ENCODE peak calls at places on chromosomes 3 and 15, in ten cellular contexts. W is GM13976, O is lower lobe of right lung, K is progenitor cell of endocrine pancreas, A is fibroblast of pulmonary artery, C is A549, F is GM12878, N is pancreas, P is RWPE1, E is neural crest cell. B is an unnamed sample.

GRCh38 chr15:74789171-74789627 is 7.3 kb downstream of the CSK start:
- DNase-seq in K (no peak), A (no peak), N (no peak), P (no peak), F (no peak), C (no peak), E (no peak), W (no peak), O (no peak), B (peak)

GRCh38 chr15:51289290-51289689 is 49.1 kb downstream of the CYP19A1 start:
- DNase-seq in K (no peak), O (no peak), A (no peak), W (no peak), C (no peak), N (no peak), P (no peak), E (no peak), F (no peak), B (no peak)

GRCh38 chr3:194944526-194944925 is 258.8 kb downstream of the FAM43A start:
- DNase-seq in P (no peak), K (no peak), N (no peak), F (no peak), A (no peak), C (no peak), E (no peak), O (no peak), W (no peak), B (no peak)

GRCh38 chr15:90845201-90845949 is 23.0 kb upstream of the FURIN start:
- DNase-seq in A (peak), W (peak), E (no peak), P (peak), C (peak), K (no peak), F (peak), O (no peak), N (no peak), B (peak)

GRCh38 chr3:187878776-187879524 is 133.7 kb upstream of the BCL6 start:
- DNase-seq in C (no peak), N (no peak), F (no peak), P (peak), W (no peak), E (no peak), A (peak), O (no peak), K (no peak), B (peak)

GRCh38 chr15:62903437-62903836 is 139.1 kb upstream of the TPM1 start:
- DNase-seq in C (no peak), E (no peak), K (no peak), A (no peak), W (no peak), F (no peak), P (no peak), O (no peak), N (no peak), B (no peak)

GRCh38 chr3:63413523-63413922 is 135.4 kb downstream of the SYNPR start:
- DNase-seq in C (no peak), F (no peak), N (no peak), P (no peak), O (no peak), E (no peak), K (no peak), W (no peak), A (no peak), B (no peak)

GRCh38 chr3:118380576-118380975 is 654.1 kb downstream of the IGSF11 start:
- DNase-seq in A (no peak), E (no peak), O (no peak), F (no peak), P (peak), N (no peak), C (no peak), W (no peak), K (no peak), B (peak)

GRCh38 chr3:99131876-99132275 is 230.4 kb upstream of the DCBLD2 start:
- DNase-seq in K (no peak), F (no peak), E (no peak), P (peak), A (peak), N (no peak), W (no peak), O (no peak), C (no peak), B (peak)

GRCh38 chr3:166488977-166489672 is 651.9 kb upstream of the BCHE start:
- DNase-seq in C (no peak), F (no peak), K (no peak), N (no peak), E (no peak), P (no peak), O (no peak), A (no peak), W (no peak), B (no peak)

GRCh38 chr3:2392981-2393380 is 294.3 kb downstream of the CNTN4 start:
- DNase-seq in A (no peak), O (no peak), N (no peak), F (no peak), P (no peak), K (no peak), E (no peak), C (no peak), W (no peak), B (no peak)

GRCh38 chr3:121153851-121154250 is 245.8 kb downstream of the STXBP5L start:
- DNase-seq in A (no peak), E (no peak), P (no peak), N (no peak), K (no peak), W (no peak), F (no peak), C (no peak), O (no peak), B (no peak)

GRCh38 chr3:102165367-102165766 is 269.4 kb upstream of the ZPLD1 start:
- DNase-seq in C (no peak), O (no peak), F (no peak), N (no peak), E (no peak), W (no peak), A (peak), K (no peak), P (no peak), B (peak)

GRCh38 chr3:97817965-97818364 is 3.8 kb upstream of the CRYBG3 start:
- DNase-seq in P (no peak), K (no peak), N (no peak), C (no peak), W (no peak), F (no peak), A (no peak), O (no peak), E (no peak), B (no peak)

GRCh38 chr3:11204697-11205397 is 50.6 kb downstream of the HRH1 start:
- DNase-seq in O (no peak), K (no peak), C (no peak), P (no peak), A (peak), W (no peak), F (no peak), E (no peak), N (no peak), B (no peak)

GRCh38 chr3:130849111-130849552 is 44.8 kb upstream of the ATP2C1 start:
- DNase-seq in N (peak), E (no peak), A (no peak), C (no peak), O (peak), K (no peak), F (no peak), W (no peak), P (no peak), B (peak)

GRCh38 chr3:119702530-119703527 is at the start of gene CFAP91:
- DNase-seq in A (peak), O (peak), E (peak), W (peak), C (peak), N (peak), K (peak), P (peak), F (peak), B (peak)

GRCh38 chr3:10668077-10668476 is 148.0 kb upstream of the SLC6A11 start:
- DNase-seq in A (no peak), W (no peak), K (no peak), C (no peak), N (no peak), P (no peak), O (no peak), F (no peak), E (no peak), B (no peak)

GRCh38 chr3:100717637-100718487 is 8.6 kb downstream of the TFG start:
- DNase-seq in N (no peak), O (no peak), C (no peak), W (no peak), E (no peak), A (no peak), P (no peak), F (no peak), K (no peak), B (no peak)

GRCh38 chr3:77159182-77159581 is 119.3 kb downstream of the ROBO2 start:
- DNase-seq in W (no peak), C (peak), P (no peak), A (no peak), O (no peak), E (no peak), N (no peak), K (no peak), F (no peak), B (no peak)

GRCh38 chr3:108181172-108181571 is 41.1 kb downstream of the IFT57 start:
- DNase-seq in N (no peak), F (no peak), O (no peak), A (no peak), E (no peak), W (no peak), C (no peak), K (no peak), P (no peak), B (no peak)

GRCh38 chr15:47415539-47415971 is 301.8 kb upstream of the SEMA6D start:
- DNase-seq in P (no peak), K (no peak), W (no peak), C (no peak), E (no peak), O (no peak), F (no peak), A (peak), N (no peak), B (no peak)

GRCh38 chr3:105473521-105474223 is 107.0 kb downstream of the ALCAM start:
- DNase-seq in F (no peak), P (peak), O (no peak), N (no peak), A (peak), E (no peak), W (no peak), K (no peak), C (no peak), B (peak)

GRCh38 chr3:195030791-195031321 is 240.1 kb downstream of the XXYLT1 start:
- DNase-seq in W (no peak), P (peak), K (no peak), E (no peak), F (no peak), C (peak), O (no peak), A (peak), N (no peak), B (peak)

GRCh38 chr3:44106761-44107160 is 134.9 kb upstream of the TOPAZ1 start:
- DNase-seq in N (no peak), K (no peak), C (no peak), O (no peak), P (no peak), W (no peak), E (no peak), A (no peak), F (no peak), B (no peak)

GRCh38 chr3:36362973-36363372 is 17.3 kb upstream of the STAC start:
- DNase-seq in O (no peak), P (peak), K (no peak), N (no peak), E (no peak), A (peak), F (no peak), W (no peak), C (peak), B (peak)

GRCh38 chr3:87792532-87793321 is 266.1 kb downstream of the CGGBP1 start:
- DNase-seq in E (peak), K (peak), A (no peak), C (peak), P (no peak), N (peak), W (peak), O (peak), F (no peak), B (peak)

GRCh38 chr3:13512451-13512850 is 32.3 kb downstream of the HDAC11 start:
- DNase-seq in K (no peak), A (no peak), O (peak), C (no peak), E (no peak), F (no peak), N (no peak), P (no peak), W (no peak), B (no peak)

GRCh38 chr3:99647081-99647480 is 8.7 kb downstream of the COL8A1 start:
- DNase-seq in A (peak), F (no peak), P (no peak), K (no peak), W (no peak), C (no peak), E (no peak), N (no peak), O (no peak), B (no peak)

GRCh38 chr15:63056843-63057242 is 14.3 kb downstream of the TPM1 start:
- DNase-seq in W (no peak), K (no peak), C (no peak), N (no peak), E (no peak), O (no peak), F (no peak), P (no peak), A (no peak), B (no peak)

GRCh38 chr3:18044191-18044590 is 301.8 kb upstream of the TBC1D5 start:
- DNase-seq in E (no peak), W (no peak), O (no peak), F (no peak), N (no peak), A (no peak), K (no peak), C (no peak), P (no peak), B (no peak)

GRCh38 chr3:148723591-148723990 is 25.9 kb downstream of the AGTR1 start:
- DNase-seq in F (no peak), P (no peak), N (no peak), W (no peak), E (no peak), A (peak), K (no peak), C (peak), O (no peak), B (peak)

GRCh38 chr3:148716657-148717056 is 19.0 kb downstream of the AGTR1 start:
- DNase-seq in F (no peak), A (no peak), C (no peak), P (no peak), W (no peak), N (no peak), O (no peak), E (no peak), K (no peak), B (no peak)

GRCh38 chr3:148720873-148721272 is 23.2 kb downstream of the AGTR1 start:
- DNase-seq in W (no peak), O (no peak), E (no peak), K (no peak), P (no peak), A (no peak), F (no peak), C (no peak), N (no peak), B (no peak)

GRCh38 chr3:148717918-148718317 is 20.2 kb downstream of the AGTR1 start:
- DNase-seq in A (no peak), C (no peak), F (no peak), K (no peak), O (no peak), N (no peak), E (no peak), W (no peak), P (no peak), B (no peak)

GRCh38 chr3:148718982-148719862 is 21.5 kb downstream of the AGTR1 start:
- DNase-seq in F (no peak), K (no peak), C (peak), E (no peak), N (no peak), A (peak), W (no peak), P (no peak), O (no peak), B (peak)
- TF ChIP-seq CTCF in F (peak), K (peak), C (peak), E (peak), N (peak), A (peak), W (no peak), P (peak), O (peak), B (peak)

DNA sequence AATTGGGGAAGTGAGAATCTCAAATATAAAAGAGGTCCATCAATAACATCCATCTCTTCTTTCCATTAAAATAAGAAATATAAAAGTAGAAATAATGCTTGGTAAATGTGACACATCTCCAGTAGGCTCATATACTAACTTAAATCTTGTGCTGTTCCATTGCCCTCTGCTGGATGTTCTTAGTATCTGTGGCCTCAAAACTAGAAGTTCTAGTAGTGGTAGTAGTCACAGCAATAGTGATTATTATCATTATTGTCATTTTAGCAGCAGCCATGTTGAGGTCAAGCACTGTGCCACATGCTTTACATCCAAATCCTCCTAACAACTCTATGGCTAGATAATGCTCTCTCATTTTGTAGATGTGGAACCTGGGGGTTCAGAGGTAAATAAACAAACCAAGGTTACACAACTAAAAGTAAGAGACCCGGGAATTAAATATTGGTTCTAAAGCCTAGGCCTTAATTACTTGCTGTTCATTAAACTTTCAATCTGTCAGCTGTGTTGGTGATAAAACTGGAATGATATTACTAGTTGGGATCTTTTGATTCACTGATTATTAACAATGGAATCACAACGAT is 20.2 kb upstream of the BTLA start:
- DNase-seq in K (no peak), N (no peak), O (no peak), W (peak), F (peak), E (no peak), A (peak), P (peak), C (peak), B (peak)
- TF ChIP-seq CTCF in K (peak), N (peak), O (peak), W (peak), F (peak), E (peak), A (peak), P (peak), C (peak), B (peak)

GRCh38 chr3:168053115-168053514 is 42.6 kb downstream of the GOLIM4 start:
- DNase-seq in A (peak), N (no peak), W (no peak), F (no peak), O (no peak), P (no peak), E (no peak), K (no peak), C (no peak), B (no peak)
- TF ChIP-seq CTCF in A (peak), N (no peak), W (peak), F (no peak), O (no peak), P (no peak), E (no peak), K (peak), C (no peak), B (peak)

GRCh38 chr3:170117134-170117533 is 64.4 kb downstream of the PHC3 start:
- DNase-seq in W (no peak), F (no peak), C (peak), P (peak), E (no peak), N (no peak), O (no peak), K (no peak), A (peak), B (peak)
- TF ChIP-seq CTCF in W (no peak), F (peak), C (no peak), P (no peak), E (peak), N (no peak), O (no peak), K (peak), A (peak), B (no peak)

GRCh38 chr3:78977073-78977472 is 790.7 kb downstream of the ROBO1 start:
- DNase-seq in E (no peak), O (no peak), W (no peak), K (no peak), P (no peak), F (no peak), C (no peak), A (no peak), N (no peak), B (no peak)

GRCh38 chr3:78979083-78979482 is 788.7 kb downstream of the ROBO1 start:
- DNase-seq in F (no peak), E (no peak), K (no peak), A (no peak), O (no peak), W (no peak), P (no peak), C (no peak), N (no peak), B (no peak)

GRCh38 chr3:78974181-78974770 is 793.5 kb downstream of the ROBO1 start:
- DNase-seq in N (no peak), F (no peak), P (no peak), W (no peak), O (no peak), E (no peak), A (peak), C (no peak), K (no peak), B (no peak)

GRCh38 chr3:78976200-78976599 is 791.6 kb downstream of the ROBO1 start:
- DNase-seq in K (no peak), E (no peak), O (no peak), W (no peak), C (no peak), A (no peak), F (no peak), N (no peak), P (no peak), B (no peak)

DNA sequence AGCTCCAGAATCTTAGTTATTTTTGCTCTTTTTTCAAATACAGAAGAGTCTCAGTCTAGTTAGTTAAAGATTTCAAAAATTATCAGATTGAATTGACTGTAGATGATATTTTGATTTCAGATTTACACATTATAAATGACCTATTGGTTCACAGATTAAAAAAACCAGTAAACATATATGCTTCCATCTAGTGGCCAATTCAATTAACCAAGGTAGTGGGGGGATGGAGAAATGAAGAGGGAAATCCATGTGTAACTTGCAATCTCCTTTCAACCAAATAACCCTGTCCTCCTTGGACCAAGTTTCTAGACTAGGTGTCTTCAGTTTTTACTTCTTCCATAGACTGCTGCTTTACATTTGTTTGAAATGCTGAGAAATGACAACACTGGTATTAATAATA is 789.8 kb downstream of the ROBO1 start:
- DNase-seq in N (no peak), O (no peak), A (peak), E (no peak), W (no peak), K (no peak), P (peak), F (no peak), C (peak), B (peak)
- TF ChIP-seq CTCF in N (no peak), O (no peak), A (peak), E (peak), W (no peak), K (peak), P (no peak), F (peak), C (peak), B (peak)

GRCh38 chr15:80982205-80982604 is 7.4 kb downstream of the MESD start:
- DNase-seq in E (no peak), F (no peak), P (no peak), A (no peak), C (no peak), N (no peak), W (peak), K (no peak), O (no peak), B (no peak)
- TF ChIP-seq CTCF in E (no peak), F (peak), P (no peak), A (no peak), C (no peak), N (no peak), W (peak), K (no peak), O (no peak), B (no peak)

GRCh38 chr15:67832965-67833503 is 6.8 kb downstream of the RNU6-1 start:
- DNase-seq in E (no peak), O (no peak), K (no peak), W (no peak), N (no peak), A (no peak), C (no peak), P (no peak), F (no peak), B (no peak)

GRCh38 chr15:67834249-67834592 is 5.6 kb downstream of the RNU6-1 start:
- DNase-seq in C (no peak), E (no peak), K (no peak), A (no peak), W (no peak), N (no peak), P (no peak), F (no peak), O (no peak), B (no peak)

GRCh38 chr15:67833504-67834248 is 6.2 kb downstream of the RNU6-1 start:
- DNase-seq in W (peak), O (no peak), N (no peak), E (peak), F (no peak), P (peak), A (peak), C (peak), K (no peak), B (peak)

GRCh38 chr15:67831363-67831762 is 6.1 kb downstream of the SKOR1 start:
- DNase-seq in F (no peak), N (no peak), O (no peak), P (no peak), A (no peak), W (no peak), E (no peak), C (no peak), K (no peak), B (no peak)

DNA sequence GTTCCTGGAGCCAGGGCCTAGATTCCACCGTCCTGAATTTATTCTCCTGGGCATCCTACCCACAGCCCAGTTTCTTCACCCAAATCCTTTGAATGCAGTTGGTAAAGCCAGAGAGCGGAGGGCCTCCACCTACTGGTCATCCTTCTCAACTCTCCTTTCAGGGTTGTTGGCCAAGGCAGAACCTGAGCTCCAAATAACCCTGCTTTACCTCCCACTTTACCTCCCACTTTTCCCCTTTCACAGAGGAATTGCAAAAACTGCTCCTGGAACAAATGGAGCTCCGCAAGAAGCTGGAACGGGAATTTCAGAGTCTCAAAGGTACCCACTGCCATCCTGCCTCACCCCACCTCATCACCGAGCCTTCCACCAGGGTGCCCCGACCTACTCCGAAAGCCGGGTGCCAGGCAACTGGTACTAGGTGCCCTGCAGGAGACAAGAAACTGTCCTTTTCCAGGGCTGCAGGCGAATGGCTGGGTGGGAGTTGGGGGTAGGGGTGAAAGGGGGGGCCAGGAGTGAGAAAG is 6.8 kb downstream of the SKOR1 start:
- DNase-seq in W (peak), A (peak), K (no peak), C (peak), E (no peak), P (no peak), F (no peak), N (no peak), O (no peak), B (peak)
- TF ChIP-seq CTCF in W (peak), A (peak), K (peak), C (peak), E (peak), P (no peak), F (peak), N (no peak), O (no peak), B (peak)